ENCODE peak calls at places on chromosome 6, in five cellular contexts. X is osteoblast, C is neural crest cell, R is GM03348, G is HFFc6. Y is an unnamed sample.

GRCh38 chr6:2403546-2403945 is 158.1 kb upstream of the GMDS start:
- DNase-seq in R (no peak), C (no peak), G (no peak), X (no peak), Y (no peak)

GRCh38 chr6:80227545-80227944 is 121.1 kb downstream of the BCKDHB start:
- DNase-seq in G (no peak), C (no peak), R (peak; percentile 8), X (no peak), Y (no peak)

GRCh38 chr6:68007717-68008116 is 627.4 kb upstream of the ADGRB3 start:
- DNase-seq in C (no peak), R (no peak), X (no peak), G (no peak), Y (no peak)

GRCh38 chr6:151043944-151044343 is 178.4 kb downstream of the MTHFD1L start:
- DNase-seq in R (no peak), C (no peak), X (no peak), G (no peak), Y (no peak)

GRCh38 chr6:10014561-10014960 is 400.3 kb downstream of the TFAP2A start:
- DNase-seq in C (no peak), R (peak; percentile 5), G (peak; percentile 73), X (no peak), Y (no peak)

GRCh38 chr6:93819189-93819588 is 399.8 kb upstream of the EPHA7 start:
- DNase-seq in G (no peak), X (no peak), R (no peak), C (no peak), Y (no peak)

GRCh38 chr6:130602151-130602770 is 224.9 kb upstream of the SMLR1 start:
- DNase-seq in G (peak; percentile 99), R (peak; percentile 88), C (no peak), X (peak; percentile 82), Y (peak; percentile 94)

GRCh38 chr6:43772571-43773049 is 2.6 kb downstream of the VEGFA start:
- DNase-seq in G (no peak), R (no peak), C (peak; percentile 39), X (peak; percentile 76), Y (no peak)

GRCh38 chr6:166119116-166119911 is 48.3 kb downstream of the TBXT start:
- DNase-seq in X (no peak), C (no peak), R (no peak), G (no peak), Y (no peak)

GRCh38 chr6:110949679-110950285 is 8.7 kb upstream of the GTF3C6 start:
- DNase-seq in X (no peak), R (peak; percentile 46), C (no peak), G (peak; percentile 38), Y (no peak)

Y was measured in SW 1271.